ENCODE peak calls at places on chromosomes 4 and X, in four cellular contexts. R, U, X and A are unnamed samples. For H3K4me1, the result is how much of the 10 kb centered on the place peaks cover.

GRCh38 chr4:104064650-104065577 is 345.1 kb upstream of the TACR3 start:
- DNase-seq in R (peak), U (peak), X (peak), A (peak)

GRCh38 chr4:65654976-65655375 is 15.3 kb downstream of the EPHA5 start:
- DNase-seq in R (no peak), X (no peak), U (no peak), A (no peak)

GRCh38 chr4:74543247-74543670 is 98.3 kb downstream of the AREG start:
- DNase-seq in X (peak), U (peak), R (no peak), A (no peak)

GRCh38 chr4:185508162-185508561 is 27.1 kb downstream of the PDLIM3 start:
- DNase-seq in U (no peak), X (no peak), R (no peak), A (no peak)

GRCh38 chr4:94407846-94408245 is 43.9 kb upstream of the PDLIM5 start:
- DNase-seq in R (no peak), X (peak), U (no peak), A (no peak)

GRCh38 chr4:84483738-84484137 is 15.4 kb downstream of the NKX6-1 start:
- DNase-seq in U (no peak), X (no peak), R (no peak), A (no peak)

GRCh38 chr4:120691536-120691935 is 231.0 kb downstream of the PRDM5 start:
- DNase-seq in U (no peak), R (no peak), X (peak), A (no peak)

GRCh38 chrX:63470506-63470905 is 119.4 kb upstream of the SPIN4 start:
- DNase-seq in R (no peak), X (no peak), U (no peak), A (no peak)

GRCh38 chr4:128768373-128768996 is 41.0 kb upstream of the JADE1 start:
- DNase-seq in X (peak), R (no peak), U (no peak), A (no peak)

GRCh38 chrX:10062980-10063379 is 93.8 kb upstream of the CLCN4 start:
- DNase-seq in U (no peak), X (no peak), R (no peak), A (no peak)

GRCh38 chr4:152590179-152591031 is 54.5 kb upstream of the FBXW7 start:
- DNase-seq in X (peak), U (no peak), R (no peak), A (no peak)

GRCh38 chr4:3413217-3413671 is 28.5 kb upstream of the HGFAC start:
- DNase-seq in R (peak), U (no peak), X (no peak), A (no peak)

GRCh38 chr4:83108101-83108861 is 6.2 kb downstream of the PLAC8 start:
- DNase-seq in R (no peak), X (no peak), U (no peak), A (no peak)

GRCh38 chr4:183399166-183399565 is 45.3 kb upstream of the CDKN2AIP start:
- DNase-seq in X (no peak), U (no peak), R (no peak), A (no peak)

GRCh38 chr4:81466841-81467671 is 4.7 kb downstream of the RASGEF1B start:
- DNase-seq in R (no peak), U (peak), X (peak), A (no peak)

GRCh38 chrX:26071618-26072017 is 66.5 kb upstream of the MAGEB18 start:
- DNase-seq in X (no peak), U (no peak), R (no peak), A (no peak)

GRCh38 chr4:107823870-107824366 is 814 bp upstream of the SGMS2 start:
- DNase-seq in R (no peak), U (no peak), X (no peak), A (no peak)

GRCh38 chr4:186820371-186820990 is 96.8 kb upstream of the FAT1 start:
- DNase-seq in U (peak), R (no peak), X (peak), A (peak)

GRCh38 chrX:74343970-74344622 is 40.1 kb downstream of the ZCCHC13 start:
- DNase-seq in X (peak), R (no peak), U (peak), A (peak)

GRCh38 chrX:152638443-152638904 is 779 bp downstream of the GABRQ start:
- DNase-seq in R (no peak), U (no peak), X (no peak), A (no peak)

GRCh38 chr4:168993724-168994510 is 16.1 kb downstream of the CBR4 start:
- DNase-seq in X (peak), R (no peak), U (no peak), A (no peak)

GRCh38 chrX:56978172-56978571 is 17.2 kb downstream of the SPIN3 start:
- DNase-seq in R (no peak), X (peak), U (peak), A (no peak)

GRCh38 chr4:5785806-5786680 is 75.0 kb downstream of the EVC start:
- DNase-seq in U (no peak), R (no peak), X (peak), A (no peak)

GRCh38 chr4:88275516-88275915 is 8.8 kb downstream of the PPM1K start:
- DNase-seq in U (no peak), R (no peak), X (no peak), A (no peak)
- H3K4me1 ChIP-seq in U (under half), R (under half), X (under half), A (under half)

GRCh38 chr4:100509386-100509785 is 8.4 kb downstream of the EMCN start:
- DNase-seq in U (no peak), X (no peak), R (no peak), A (no peak)

GRCh38 chr4:100508691-100509090 is 9.1 kb downstream of the EMCN start:
- DNase-seq in X (no peak), U (no peak), R (no peak), A (no peak)

GRCh38 chr4:100504086-100504874 is 13.5 kb downstream of the EMCN start:
- DNase-seq in R (no peak), X (peak), U (no peak), A (no peak)
- TF ChIP-seq CTCF in R (no peak), X (no peak), U (no peak), A (no peak)

GRCh38 chr4:143406523-143406922 is 69.8 kb downstream of the GAB1 start:
- DNase-seq in U (peak), X (peak), R (peak), A (peak)

GRCh38 chr4:143407475-143407874 is 70.8 kb downstream of the GAB1 start:
- DNase-seq in U (no peak), X (no peak), R (no peak), A (no peak)

GRCh38 chr4:143411527-143412480 is 75.1 kb downstream of the GAB1 start:
- DNase-seq in U (no peak), R (no peak), X (peak), A (no peak)

GRCh38 chr4:143405197-143405730 is 68.6 kb downstream of the GAB1 start:
- DNase-seq in U (no peak), R (no peak), X (no peak), A (no peak)

DNA sequence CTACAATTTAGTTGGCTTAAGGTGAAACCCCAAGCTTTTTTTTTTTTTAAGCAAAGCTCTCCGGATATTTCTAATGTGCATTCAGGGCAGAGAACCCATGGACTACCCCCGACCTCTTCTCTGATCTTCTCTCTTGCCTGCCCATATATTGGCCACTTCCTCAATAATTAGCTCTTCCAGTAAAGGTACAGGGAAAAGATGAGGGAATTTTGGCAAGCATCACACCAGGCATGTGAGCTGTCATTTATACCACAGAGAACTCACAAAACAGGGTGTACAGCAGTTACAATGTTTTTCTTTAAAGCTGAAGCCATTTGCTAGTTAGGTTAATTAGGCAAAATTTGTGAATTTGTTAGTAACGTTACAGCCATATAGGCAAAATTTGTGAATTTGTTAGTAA is 73.3 kb downstream of the GAB1 start:
- DNase-seq in R (no peak), U (no peak), X (no peak), A (no peak)
- H3K4me1 ChIP-seq in R (under half), U (under half), X (under half), A (under half)

GRCh38 chrX:35340451-35340850 is 397.9 kb downstream of the FAM47B start:
- DNase-seq in U (no peak), R (no peak), X (no peak), A (no peak)

DNA sequence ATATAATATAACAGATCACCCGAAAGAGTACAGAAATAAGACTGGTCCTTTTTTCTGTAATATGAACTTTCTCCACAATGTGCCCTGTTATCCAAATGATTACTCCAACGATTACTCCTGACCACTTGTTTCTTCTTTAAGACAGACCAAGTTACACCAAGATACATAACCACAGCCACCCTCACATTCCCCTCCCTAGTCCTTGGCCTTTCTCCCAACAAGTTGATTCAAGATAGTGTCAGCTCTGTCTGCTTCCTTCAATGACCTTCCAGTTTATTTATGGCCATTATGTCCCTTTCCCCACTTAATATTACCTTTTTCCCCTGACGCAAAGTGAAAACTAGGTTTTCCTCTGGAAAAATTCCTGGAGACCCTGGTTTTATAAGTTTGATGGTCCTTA is 397.2 kb downstream of the FAM47B start:
- DNase-seq in U (no peak), R (no peak), X (no peak), A (no peak)
- TF ChIP-seq CTCF in U (no peak), R (no peak), X (no peak), A (no peak)

DNA sequence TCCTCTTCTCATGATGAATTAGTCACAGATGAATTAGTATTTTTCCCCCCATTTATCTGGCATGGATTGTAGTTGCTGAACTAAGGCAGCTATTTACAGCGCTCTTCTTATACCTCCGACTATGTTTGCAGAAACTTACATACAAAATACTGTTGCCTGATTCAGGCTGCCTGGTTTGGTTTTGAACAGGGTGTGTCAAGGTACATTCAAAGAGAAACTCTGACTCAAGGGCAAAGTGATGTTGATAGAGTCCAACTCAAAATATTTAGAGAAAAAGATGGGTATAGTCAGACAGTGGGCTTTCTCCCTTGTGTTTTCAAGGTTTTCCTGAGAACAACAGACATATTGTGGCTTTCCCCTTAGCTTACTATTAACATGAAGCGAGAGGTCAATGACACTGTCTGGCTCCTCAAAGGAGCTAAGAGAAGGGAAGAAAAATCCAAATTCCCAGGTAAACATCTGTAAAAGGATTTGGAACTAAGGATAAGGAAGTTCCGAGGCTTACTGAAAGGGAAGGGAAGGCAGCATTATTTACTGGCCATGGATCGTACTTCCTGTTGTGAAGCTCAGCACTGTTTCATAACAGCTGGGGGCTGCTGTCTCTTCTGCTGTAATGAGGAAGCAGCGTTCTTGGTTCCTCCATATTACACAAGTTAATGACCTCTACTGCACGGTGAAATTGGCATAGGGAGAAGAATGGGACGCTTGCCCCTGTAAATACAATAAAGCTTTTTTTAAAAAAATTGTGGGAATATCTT is 30.9 kb downstream of the FAM9C start:
- DNase-seq in U (peak), X (no peak), R (no peak), A (peak)
- H3K4me1 ChIP-seq in U (under half), X (under half), R (under half), A (under half)

DNA sequence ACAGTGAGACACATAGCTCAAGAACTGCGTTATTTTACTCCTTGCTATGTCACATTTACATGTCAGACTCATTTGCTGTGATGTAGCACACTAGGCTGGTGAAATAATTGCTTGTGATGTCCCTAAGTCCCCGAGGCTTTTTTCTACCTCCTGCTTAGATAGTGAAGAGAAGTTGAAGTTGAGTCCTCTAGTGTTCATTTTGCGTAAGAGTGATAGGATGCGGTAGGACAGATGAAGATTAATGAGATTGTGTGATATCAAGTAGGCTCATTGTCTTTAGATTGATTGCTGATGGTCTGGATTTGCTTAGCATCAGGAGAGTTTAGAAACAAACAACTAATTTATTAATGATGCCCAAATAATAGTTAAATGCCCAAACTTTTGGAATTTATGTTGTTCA is 173.6 kb upstream of the NUDT6 start:
- DNase-seq in U (no peak), X (no peak), R (no peak), A (no peak)
- TF ChIP-seq CTCF in U (no peak), X (no peak), R (no peak), A (no peak)

GRCh38 chr4:6929735-6930464 is 20.3 kb downstream of the TBC1D14 start:
- DNase-seq in R (no peak), X (no peak), U (peak), A (no peak)
- H3K4me1 ChIP-seq in R (under half), X (under half), U (under half), A (half or more)

GRCh38 chrX:47751670-47752069 is 85.0 kb upstream of the ZNF81 start:
- DNase-seq in X (no peak), R (peak), U (peak), A (peak)
- TF ChIP-seq CTCF in X (no peak), R (peak), U (peak), A (no peak)

DNA sequence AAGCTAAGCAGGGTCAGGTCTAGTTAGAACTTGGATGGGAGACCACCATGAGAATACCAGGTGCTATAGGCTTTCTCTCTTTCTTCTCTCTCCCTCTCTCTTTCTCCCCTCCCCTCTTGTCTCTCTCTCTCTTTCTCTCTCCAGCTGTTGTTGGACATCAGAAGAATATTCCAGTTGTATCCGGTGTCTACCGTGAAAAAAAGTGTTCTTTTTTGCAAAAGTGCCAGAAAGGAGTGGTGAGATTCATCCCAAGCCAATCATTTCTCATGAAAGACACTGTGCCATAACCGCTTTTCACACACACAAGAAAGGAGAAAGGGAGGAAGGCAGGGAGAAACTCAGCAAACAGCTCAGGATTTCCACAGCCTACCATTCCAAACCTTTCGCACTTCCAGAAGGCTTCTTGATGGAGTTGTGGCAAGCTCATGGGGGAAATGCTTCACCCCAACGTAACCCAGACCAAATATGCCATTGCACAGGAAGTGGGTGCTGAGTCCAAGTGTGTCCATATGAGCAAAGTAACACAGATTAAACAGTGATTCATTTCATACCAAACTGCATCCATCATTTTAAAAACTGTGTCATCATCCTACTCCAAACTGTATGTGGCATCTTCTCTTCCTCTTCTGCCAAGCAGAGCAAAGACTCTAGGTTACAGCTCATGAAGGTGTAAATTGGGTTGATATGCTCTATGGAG is 224.0 kb downstream of the APBB2 start:
- DNase-seq in X (peak), R (no peak), U (no peak), A (no peak)
- H3K4me1 ChIP-seq in X (under half), R (under half), U (under half), A (under half)